ENCODE peak calls at places on chromosomes 2 and 18, in four cellular contexts. I is astrocyte of the spinal cord, Y is neural crest cell, G is MV-4-11. X is an unnamed sample.

GRCh38 chr2:109016376-109016775 is 27.4 kb upstream of the EDAR start:
- DNase-seq in G (no peak), Y (no peak), I (no peak), X (no peak)

GRCh38 chr2:13230221-13230620 is 513.5 kb downstream of the TRIB2 start:
- DNase-seq in Y (no peak), G (no peak), I (peak), X (no peak)

GRCh38 chr18:58998421-58999203 is 133.9 kb downstream of the ZNF532 start:
- DNase-seq in Y (no peak), I (peak), G (peak), X (peak)

GRCh38 chr2:181036848-181037603 is 56.6 kb downstream of the UBE2E3 start:
- DNase-seq in G (no peak), I (peak), Y (no peak), X (no peak)

GRCh38 chr2:202056611-202057010 is 16.4 kb upstream of the KIAA2012 start:
- DNase-seq in Y (no peak), I (no peak), G (no peak), X (no peak)

GRCh38 chr2:67295851-67296250 is 101.3 kb upstream of the ETAA1 start:
- DNase-seq in G (no peak), Y (no peak), I (no peak), X (no peak)

GRCh38 chr18:69484699-69485396 is 84.2 kb downstream of the DOK6 start:
- DNase-seq in I (peak), Y (no peak), G (no peak), X (no peak)

GRCh38 chr2:18117592-18117991 is 239.1 kb downstream of the KCNS3 start:
- DNase-seq in G (peak), Y (peak), I (peak), X (no peak)

GRCh38 chr2:170605862-170606261 is 109.3 kb upstream of the SP5 start:
- DNase-seq in Y (no peak), I (no peak), G (no peak), X (no peak)

GRCh38 chr2:28359222-28360065 is 33.2 kb upstream of the FOSL2 start:
- DNase-seq in G (peak), Y (no peak), I (peak), X (no peak)

GRCh38 chr2:173828189-173829157 is 136.7 kb downstream of the SP3 start:
- DNase-seq in G (no peak), Y (no peak), I (no peak), X (no peak)

GRCh38 chr2:178910005-178910404 is 102.8 kb upstream of the TTN start:
- DNase-seq in Y (no peak), G (no peak), I (no peak), X (no peak)

GRCh38 chr2:9212010-9212638 is 5.5 kb downstream of the ASAP2 start:
- DNase-seq in Y (no peak), I (no peak), G (no peak), X (no peak)

GRCh38 chr2:217993817-217994459 is 8.9 kb downstream of the TNS1 start:
- DNase-seq in I (no peak), G (peak), Y (peak), X (peak)

GRCh38 chr18:22378672-22379282 is 38.9 kb downstream of the CTAGE1 start:
- DNase-seq in I (peak), G (no peak), Y (peak), X (no peak)

GRCh38 chr2:99707592-99707991 is 217.8 kb upstream of the REV1 start:
- DNase-seq in G (no peak), I (peak), Y (no peak), X (no peak)

GRCh38 chr2:111054791-111055627 is 65.7 kb upstream of the BCL2L11 start:
- DNase-seq in I (no peak), G (no peak), Y (no peak), X (no peak)

GRCh38 chr18:3262234-3263171 is 570 bp downstream of the MYL12B start:
- DNase-seq in Y (no peak), G (no peak), I (no peak), X (no peak)

GRCh38 chr2:100983201-100983600 is 18.9 kb upstream of the RPL31 start:
- DNase-seq in I (no peak), Y (no peak), G (no peak), X (no peak)